ENCODE peak calls at places on chromosomes 1 and 21, in four cellular contexts. V is NCI-H460; Y is activated naive CD8-positive, alpha-beta T cell treated with anti-CD3 and anti-CD28 coated beads for 36 hours; D is MCF 10A. T is an unnamed sample.
A peak's percentile ranks its signal among the peaks of the same experiment; 100 is the strongest.

GRCh38 chr1:15132961-15133360 is 20.6 kb upstream of the TMEM51 start:
- DNase-seq in Y (no peak), V (no peak), D (no peak), T (no peak)

GRCh38 chr21:38804030-38804616 is 1.6 kb upstream of the ETS2 start:
- DNase-seq in D (no peak), Y (no peak), V (no peak), T (no peak)

GRCh38 chr1:9196129-9197040 is 38.2 kb upstream of the H6PD start:
- DNase-seq in D (peak; percentile 76), V (peak; percentile 50), Y (peak; percentile 51), T (peak; percentile 78)

GRCh38 chr1:109803901-109804331 is 40.2 kb upstream of the EPS8L3 start:
- DNase-seq in Y (no peak), V (no peak), D (no peak), T (peak; percentile 16)

GRCh38 chr1:51282605-51283004 is 46.5 kb downstream of the RNF11 start:
- DNase-seq in Y (no peak), V (no peak), D (no peak), T (no peak)

GRCh38 chr1:202656057-202656456 is 54.2 kb downstream of the SYT2 start:
- DNase-seq in Y (no peak), D (peak; percentile 41), V (peak; percentile 22), T (no peak)

GRCh38 chr1:182430263-182431068 is 19.5 kb upstream of the RGSL1 start:
- DNase-seq in V (no peak), D (no peak), Y (peak; percentile 35), T (no peak)

GRCh38 chr1:12359734-12360133 is 129.9 kb downstream of the VPS13D start:
- DNase-seq in V (no peak), Y (no peak), D (no peak), T (no peak)

GRCh38 chr1:205013683-205014367 is 29.2 kb upstream of the CNTN2 start:
- DNase-seq in Y (no peak), D (peak; percentile 45), V (no peak), T (no peak)

GRCh38 chr1:23557471-23558124 is 1.7 kb downstream of the ID3 start:
- DNase-seq in D (no peak), V (no peak), Y (no peak), T (peak; percentile 22)

GRCh38 chr1:160925652-160926241 is 28.9 kb downstream of the ITLN2 start:
- DNase-seq in V (peak; percentile 27), D (peak; percentile 47), Y (no peak), T (no peak)

GRCh38 chr1:236495359-236496120 is 28.2 kb upstream of the LGALS8 start:
- DNase-seq in D (no peak), Y (no peak), V (no peak), T (no peak)

GRCh38 chr1:248231117-248231516 is at the start of gene OR2M4:
- DNase-seq in Y (no peak), V (no peak), D (no peak), T (no peak)

GRCh38 chr1:111695801-111696200 is 43.4 kb downstream of the INKA2 start:
- DNase-seq in V (no peak), Y (no peak), D (no peak), T (no peak)

GRCh38 chr21:45736042-45736704 is 92.6 kb downstream of the PCBP3 start:
- DNase-seq in D (peak; percentile 43), V (no peak), Y (no peak), T (no peak)

GRCh38 chr1:97524211-97524610 is 396.6 kb downstream of the DPYD start:
- DNase-seq in Y (no peak), V (no peak), D (no peak), T (no peak)

GRCh38 chr1:166167395-166167922 is 658 bp upstream of the FAM78B start:
- DNase-seq in Y (no peak), V (no peak), D (no peak), T (no peak)

GRCh38 chr1:243286409-243287127 is 30.7 kb downstream of the SDCCAG8 start:
- DNase-seq in Y (no peak), D (no peak), V (no peak), T (no peak)

GRCh38 chr1:57845041-57845440 is 421.2 kb upstream of the DAB1 start:
- DNase-seq in D (peak; percentile 25), Y (no peak), V (no peak), T (no peak)

GRCh38 chr1:170731566-170732261 is 67.8 kb downstream of the PRRX1 start:
- DNase-seq in Y (no peak), V (no peak), D (no peak), T (no peak)

GRCh38 chr1:3000214-3000613 is 21.1 kb upstream of the ACTRT2 start:
- DNase-seq in V (no peak), D (no peak), Y (no peak), T (no peak)

GRCh38 chr1:220775238-220775853 is 11.4 kb upstream of the MTARC1 start:
- DNase-seq in V (peak; percentile 54), D (peak; percentile 69), Y (peak; percentile 18), T (no peak)

GRCh38 chr1:109078317-109078716 is 2.5 kb upstream of the TAF13 start:
- DNase-seq in V (no peak), D (no peak), Y (no peak), T (no peak)

GRCh38 chr1:78339490-78339889 is 151.3 kb upstream of the PTGFR start:
- DNase-seq in Y (no peak), V (no peak), D (peak; percentile 58), T (no peak)

GRCh38 chr1:7474786-7475502 is 296.2 kb upstream of the VAMP3 start:
- DNase-seq in V (no peak), Y (no peak), D (no peak), T (no peak)

GRCh38 chr21:44389335-44389734 is 35.9 kb downstream of the TRPM2 start:
- DNase-seq in V (no peak), Y (no peak), D (no peak), T (no peak)

GRCh38 chr1:161121838-161122237 is 3.9 kb downstream of the NIT1 start:
- DNase-seq in V (no peak), D (no peak), Y (no peak), T (no peak)

GRCh38 chr1:53375440-53375839 is 47.6 kb upstream of the LRP8 start:
- DNase-seq in D (no peak), V (no peak), Y (no peak), T (peak; percentile 8)

GRCh38 chr1:6347641-6348487 is 45.7 kb downstream of the ACOT7 start:
- DNase-seq in D (peak; percentile 36), Y (peak; percentile 65), V (peak; percentile 25), T (peak; percentile 74)

GRCh38 chr1:53549287-53549686 is 90.1 kb downstream of the DMRTB1 start:
- DNase-seq in V (no peak), Y (no peak), D (no peak), T (no peak)

GRCh38 chr1:20322081-20322824 is 31.6 kb downstream of the VWA5B1 start:
- DNase-seq in D (no peak), V (no peak), Y (peak; percentile 15), T (no peak)

GRCh38 chr1:32224285-32224684 is 2.1 kb downstream of the EIF3I start:
- DNase-seq in V (no peak), Y (no peak), D (no peak), T (no peak)

GRCh38 chr1:36133484-36133883 is 8.5 kb upstream of the COL8A2 start:
- DNase-seq in Y (no peak), V (no peak), D (peak; percentile 85), T (peak; percentile 95)

GRCh38 chr1:31705080-31705866 is 1.5 kb upstream of the COL16A1 start:
- DNase-seq in D (peak; percentile 66), Y (peak; percentile 81), V (peak; percentile 48), T (peak; percentile 62)

GRCh38 chr1:59827055-59827643 is 12.4 kb downstream of the HOOK1 start:
- DNase-seq in V (no peak), Y (no peak), D (no peak), T (no peak)